ENCODE peak calls at places on chromosomes 4 and X, in eight cellular contexts. U is right atrium auricular region; J is transverse colon; Q is CD8-positive, alpha-beta T cell; E is prostate gland; Z is left ventricle myocardium inferior; N is heart right ventricle; G is WERI-Rb-1. D is an unnamed sample.

GRCh38 chr4:85986266-85986665 is 373.6 kb downstream of the MAPK10 start:
- DNase-seq in E (no peak), Z (no peak), G (no peak), U (no peak), N (no peak), J (no peak), Q (no peak), D (no peak)

GRCh38 chr4:110211007-110211769 is 12.8 kb upstream of the ELOVL6 start:
- DNase-seq in E (no peak), J (peak; percentile 25), N (no peak), G (peak; percentile 36), Q (no peak), Z (no peak), U (no peak), D (no peak)

GRCh38 chr4:6622744-6623143 is 17.7 kb upstream of the MRFAP1 start:
- DNase-seq in G (no peak), Z (no peak), E (no peak), N (no peak), Q (no peak), U (no peak), J (no peak), D (no peak)

GRCh38 chrX:83469551-83469950 is 38.5 kb upstream of the POU3F4 start:
- DNase-seq in Q (no peak), U (no peak), E (no peak), N (no peak), J (peak; percentile 9), G (peak; percentile 15), Z (no peak), D (no peak)

GRCh38 chr4:110970642-110971041 is 347.8 kb upstream of the PITX2 start:
- DNase-seq in G (peak; percentile 76), Q (no peak), N (no peak), E (no peak), Z (no peak), J (peak; percentile 68), U (no peak), D (no peak)

GRCh38 chr4:101299899-101300540 is 47.3 kb downstream of the PPP3CA start:
- DNase-seq in E (no peak), Q (no peak), N (no peak), G (no peak), J (no peak), U (no peak), Z (no peak), D (no peak)

GRCh38 chr4:41590591-41590990 is 52.6 kb downstream of the LIMCH1 start:
- DNase-seq in Z (no peak), G (no peak), J (no peak), U (no peak), E (peak; percentile 53), N (peak; percentile 67), Q (no peak), D (no peak)

GRCh38 chr4:140469806-140470733 is 28.0 kb downstream of the MGAT4D start:
- DNase-seq in Q (no peak), J (no peak), U (no peak), N (no peak), E (no peak), G (no peak), Z (no peak), D (no peak)

GRCh38 chrX:84469226-84469625 is 33.0 kb downstream of the HDX start:
- DNase-seq in U (no peak), N (no peak), J (no peak), Q (no peak), G (no peak), Z (no peak), E (no peak), D (no peak)

GRCh38 chrX:65900850-65901844 is 138.7 kb downstream of the VSIG4 start:
- DNase-seq in J (no peak), U (no peak), N (no peak), Q (no peak), E (no peak), G (no peak), Z (no peak), D (no peak)

GRCh38 chr4:118917582-118917981 is 28.9 kb downstream of the SYNPO2 start:
- DNase-seq in Q (no peak), U (no peak), J (no peak), Z (no peak), G (no peak), E (no peak), N (no peak), D (no peak)

GRCh38 chr4:82437285-82438005 is 7.1 kb downstream of the ENOPH1 start:
- DNase-seq in N (no peak), Z (no peak), G (no peak), Q (no peak), E (peak; percentile 26), U (no peak), J (no peak), D (no peak)

GRCh38 chrX:69082753-69083150 is 82.5 kb downstream of the PJA1 start:
- DNase-seq in J (no peak), N (no peak), U (no peak), E (no peak), G (no peak), Z (no peak), Q (no peak), D (no peak)

GRCh38 chr4:107710493-107711459 is 9.3 kb downstream of the PAPSS1 start:
- DNase-seq in E (no peak), N (no peak), G (no peak), U (no peak), J (no peak), Q (no peak), Z (no peak), D (no peak)

GRCh38 chrX:40462797-40463196 is 118.0 kb upstream of the ATP6AP2 start:
- DNase-seq in N (no peak), Z (no peak), J (no peak), U (no peak), G (no peak), Q (no peak), E (no peak), D (no peak)

GRCh38 chr4:1031346-1031745 is 19.9 kb downstream of the FGFRL1 start:
- DNase-seq in G (no peak), N (no peak), J (no peak), E (no peak), Q (no peak), U (no peak), Z (no peak), D (no peak)

GRCh38 chr4:17238633-17239032 is 273.3 kb downstream of the QDPR start:
- DNase-seq in E (no peak), G (no peak), U (no peak), Q (no peak), Z (no peak), N (no peak), J (no peak), D (no peak)

GRCh38 chrX:147950352-147950751 is 30.8 kb upstream of the FMR1NB start:
- DNase-seq in J (no peak), U (no peak), Z (no peak), E (no peak), G (no peak), Q (no peak), N (no peak), D (no peak)

GRCh38 chrX:12580548-12580947 is 210.7 kb upstream of the PRPS2 start:
- DNase-seq in J (no peak), N (no peak), E (no peak), Q (no peak), Z (no peak), G (no peak), U (no peak), D (no peak)

GRCh38 chr4:145012841-145013240 is 85.2 kb downstream of the ANAPC10 start:
- DNase-seq in U (no peak), J (no peak), E (no peak), Z (no peak), G (no peak), N (no peak), Q (no peak), D (no peak)

GRCh38 chrX:39158801-39159657 is 357.8 kb downstream of the MID1IP1 start:
- DNase-seq in G (no peak), Z (no peak), E (no peak), N (no peak), J (no peak), Q (no peak), U (peak; percentile 11), D (no peak)

GRCh38 chr4:7279902-7280301 is 87.6 kb downstream of the SORCS2 start:
- DNase-seq in Q (no peak), U (no peak), E (no peak), J (no peak), G (no peak), N (no peak), Z (no peak), D (no peak)

GRCh38 chr4:155738548-155738947 is 20.3 kb upstream of the GUCY1B1 start:
- DNase-seq in N (no peak), U (no peak), Z (no peak), Q (no peak), E (no peak), G (no peak), J (no peak), D (no peak)

GRCh38 chrX:68018248-68019203 is 414.8 kb downstream of the OPHN1 start:
- DNase-seq in G (peak; percentile 37), N (no peak), U (no peak), J (no peak), Z (no peak), E (no peak), Q (no peak), D (no peak)
- TF ChIP-seq CTCF in G (peak; percentile 81), N (no peak), U (no peak), J (no peak), Z (peak; percentile 4), E (no peak), Q (no peak), D (no peak)

GRCh38 chrX:155893513-155893912 is 12.4 kb downstream of the VAMP7 start:
- DNase-seq in E (no peak), N (no peak), Z (no peak), Q (no peak), G (no peak), J (no peak), U (no peak), D (no peak)
- H3K36me3 ChIP-seq in E (no peaks in the 10 kb centered on the region), N (peaks cover 7% of the 10 kb centered on the region), Z (peaks cover 33% of the 10 kb centered on the region), Q (peaks cover 5% of the 10 kb centered on the region), G (peaks cover 63% of the 10 kb centered on the region), J (no peaks in the 10 kb centered on the region), U (peaks cover 8% of the 10 kb centered on the region), D (peaks cover 4% of the 10 kb centered on the region)

GRCh38 chr4:114600066-114600552 is 1.5 kb downstream of the UGT8 start:
- DNase-seq in U (no peak), Q (no peak), N (no peak), Z (no peak), G (no peak), J (no peak), E (no peak), D (no peak)
- H3K4me3 ChIP-seq in U (no peak overlapping the region), Q (no peak overlapping the region), N (no peak overlapping the region), Z (no peak overlapping the region), G (peak overlapping the region; percentile 83), J (peak overlapping the region; percentile 41), E (no peak overlapping the region), D (peak overlapping the region; percentile 76)

DNA sequence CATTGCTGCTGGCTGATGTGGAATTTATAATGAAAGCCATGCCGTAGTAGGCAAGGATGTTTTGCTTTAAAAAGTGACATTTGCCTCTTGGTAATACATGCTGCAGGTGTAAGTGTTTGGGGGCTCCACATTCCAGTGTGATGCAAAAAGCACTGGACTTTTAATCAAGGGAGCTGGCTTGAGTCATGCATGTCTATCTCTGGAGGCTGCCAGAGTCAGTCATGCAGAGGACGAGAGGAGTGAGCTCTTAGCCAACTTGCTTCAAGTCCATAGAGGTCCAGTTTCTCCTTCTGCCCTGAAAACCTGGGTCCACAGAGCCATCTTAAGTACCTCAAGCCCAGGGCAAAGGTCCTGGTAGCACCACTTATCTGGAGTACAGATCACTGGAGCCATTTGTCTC is 11.6 kb upstream of the CXCL13 start:
- DNase-seq in N (no peak), J (no peak), U (no peak), Z (no peak), Q (no peak), G (no peak), E (no peak), D (no peak)
- TF ChIP-seq CTCF in N (no peak), J (no peak), U (no peak), Z (no peak), Q (no peak), G (no peak), E (no peak), D (no peak)

GRCh38 chr4:168385142-168385490 is 66.6 kb upstream of the DDX60 start:
- DNase-seq in N (no peak), U (no peak), Z (no peak), G (no peak), J (no peak), E (no peak), Q (no peak), D (no peak)
- H3K36me3 ChIP-seq in N (no peaks in the 10 kb centered on the region), U (peaks cover 5% of the 10 kb centered on the region), Z (peaks cover 15% of the 10 kb centered on the region), G (no peaks in the 10 kb centered on the region), J (no peaks in the 10 kb centered on the region), E (no peaks in the 10 kb centered on the region), Q (peaks cover 32% of the 10 kb centered on the region), D (no peaks in the 10 kb centered on the region)

D was measured in GM06990.